ENCODE peak calls at places on chromosomes 11 and 22, in four cellular contexts. P is K562, F is HepG2, N is GM12878. O is an unnamed sample.

GRCh38 chr11:70319694-70320093 is 49.2 kb downstream of the PPFIA1 start:
- DNase-seq in P (no peak), F (no peak), N (no peak), O (no peak)

GRCh38 chr11:71283960-71284359 is 31.6 kb upstream of the SHANK2 start:
- DNase-seq in P (no peak), F (peak; percentile 62), N (no peak), O (no peak)

GRCh38 chr22:47793304-47794101 is 1031.1 kb downstream of the TBC1D22A start:
- DNase-seq in P (no peak), F (no peak), N (no peak), O (no peak)

GRCh38 chr11:65355013-65355775 is 643 bp downstream of the TIGD3 start:
- DNase-seq in P (peak; percentile 76), F (peak; percentile 15), N (no peak), O (peak; percentile 41)

GRCh38 chr11:133787379-133788103 is 57.8 kb downstream of the SPATA19 start:
- DNase-seq in P (peak; percentile 3), F (no peak), N (no peak), O (peak; percentile 59)

GRCh38 chr22:36612458-36612857 is 83.5 kb upstream of the EIF3D start:
- DNase-seq in P (no peak), F (no peak), N (no peak), O (no peak)

GRCh38 chr11:23233075-23233474 is 372.8 kb upstream of the CCDC179 start:
- DNase-seq in P (no peak), F (no peak), N (no peak), O (no peak)

GRCh38 chr11:130157111-130157510 is 2.5 kb upstream of the ST14 start:
- DNase-seq in P (peak; percentile 23), F (no peak), N (no peak), O (no peak)

GRCh38 chr11:94088906-94089305 is 39.7 kb upstream of the PANX1 start:
- DNase-seq in P (no peak), F (no peak), N (no peak), O (no peak)

GRCh38 chr11:108369064-108369463 is 98.3 kb downstream of the C11orf65 start:
- DNase-seq in P (no peak), F (no peak), N (no peak), O (no peak)

GRCh38 chr11:34105957-34106504 is 602 bp downstream of the NAT10 start:
- DNase-seq in P (peak; percentile 52), F (peak; percentile 6), N (no peak), O (no peak)

GRCh38 chr22:17774928-17775675 is 833 bp upstream of the BID start:
- DNase-seq in P (no peak), F (no peak), N (no peak), O (no peak)

GRCh38 chr11:4084406-4084805 is 10.2 kb upstream of the RRM1 start:
- DNase-seq in P (no peak), F (no peak), N (no peak), O (no peak)

DNA sequence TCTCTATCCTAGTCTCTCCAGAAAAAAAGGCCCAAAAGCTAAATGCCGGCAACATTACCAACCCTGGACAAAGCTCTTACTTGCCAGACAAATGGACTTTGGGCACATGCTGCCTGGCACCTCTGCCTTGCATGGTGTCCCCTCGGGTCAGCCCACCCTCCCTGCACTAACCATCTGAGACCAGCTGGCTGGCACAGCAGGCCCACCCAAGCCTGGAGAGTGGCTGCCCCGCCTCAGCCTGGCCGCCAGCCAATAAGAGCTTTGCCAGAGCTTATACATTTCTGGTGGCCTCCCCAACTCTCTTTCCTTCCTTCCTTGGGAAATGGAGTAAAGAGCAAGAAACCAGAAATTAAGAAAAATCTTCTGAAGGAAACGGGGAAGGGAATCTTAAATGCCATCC is 24.4 kb downstream of the MCHR1 start:
- DNase-seq in P (no peak), F (no peak), N (no peak), O (no peak)
- TF ChIP-seq TARDBP in P (no peak), F (no peak), N (no peak), O (no peak)

DNA sequence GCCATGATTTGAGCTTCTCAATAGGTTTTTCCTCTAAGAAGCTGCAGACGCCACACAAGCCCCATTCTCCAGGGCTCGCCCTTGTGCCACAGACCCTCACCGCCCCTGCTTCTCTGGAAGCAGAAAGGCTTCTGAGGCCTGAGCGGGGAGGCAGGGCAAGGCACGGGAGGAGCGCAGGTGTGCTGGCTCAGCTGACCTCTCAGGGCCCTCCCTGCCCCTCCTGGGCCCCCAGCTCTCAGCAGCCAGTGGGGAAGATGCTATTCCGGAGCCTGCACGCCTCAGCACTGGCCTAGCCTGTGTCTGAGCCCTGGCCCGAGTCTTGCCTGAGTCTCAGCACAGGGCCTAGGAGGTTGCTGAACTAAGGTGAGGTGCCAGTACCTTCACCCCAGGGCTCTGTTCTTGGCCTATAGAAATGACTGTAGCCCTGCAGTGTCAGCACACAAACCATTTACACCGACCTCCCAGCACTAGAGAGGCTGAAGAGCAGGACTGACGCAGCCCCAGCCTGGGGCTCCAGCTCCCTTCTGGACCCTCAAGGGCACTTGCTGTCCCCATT is 47.1 kb upstream of the LMO1 start:
- DNase-seq in P (no peak), F (no peak), N (no peak), O (no peak)
- TF ChIP-seq FOXK2 in P (no peak), F (no peak), N (no peak), O (no peak)

GRCh38 chr11:7955191-7955590 is 10.1 kb downstream of the NLRP10 start:
- DNase-seq in P (no peak), F (no peak), N (no peak), O (no peak)
- TF ChIP-seq TARDBP in P (no peak), F (no peak), N (no peak), O (no peak)

GRCh38 chr11:57800444-57801184 is 39.0 kb downstream of the CTNND1 start:
- DNase-seq in P (peak; percentile 73), F (peak; percentile 98), N (peak; percentile 56), O (peak; percentile 65)
- TF ChIP-seq FOXK2 in P (no peak), F (peak; percentile 78), N (no peak), O (no peak)

DNA sequence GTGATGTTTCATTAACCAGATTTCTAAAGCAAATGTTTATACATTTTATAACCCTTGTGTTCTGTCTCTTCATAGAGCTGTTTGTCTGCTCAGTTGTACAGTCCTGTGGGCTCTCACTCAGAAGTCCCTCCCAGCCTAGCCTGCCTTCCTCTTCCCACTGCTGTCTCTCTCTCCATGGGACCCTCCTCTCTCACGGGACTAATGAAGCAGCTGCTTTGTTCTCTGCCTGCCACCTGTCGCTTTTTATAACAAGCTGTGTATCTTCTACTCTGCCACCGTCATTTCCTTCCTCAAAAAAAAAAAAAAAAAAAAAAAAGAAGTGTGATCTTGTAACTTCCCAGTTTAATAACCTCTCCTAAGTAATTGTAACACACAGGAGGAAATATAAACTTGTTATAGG is 92.2 kb upstream of the ALKBH3 start:
- DNase-seq in P (no peak), F (no peak), N (no peak), O (no peak)
- TF ChIP-seq TARDBP in P (no peak), F (no peak), N (no peak), O (no peak)

GRCh38 chr11:17883946-17884345 is 128.9 kb downstream of the SERGEF start:
- DNase-seq in P (no peak), F (no peak), N (no peak), O (no peak)

GRCh38 chr11:17892409-17892808 is 120.4 kb downstream of the SERGEF start:
- DNase-seq in P (no peak), F (no peak), N (no peak), O (no peak)

GRCh38 chr11:17890333-17890732 is 122.5 kb downstream of the SERGEF start:
- DNase-seq in P (no peak), F (no peak), N (no peak), O (no peak)

DNA sequence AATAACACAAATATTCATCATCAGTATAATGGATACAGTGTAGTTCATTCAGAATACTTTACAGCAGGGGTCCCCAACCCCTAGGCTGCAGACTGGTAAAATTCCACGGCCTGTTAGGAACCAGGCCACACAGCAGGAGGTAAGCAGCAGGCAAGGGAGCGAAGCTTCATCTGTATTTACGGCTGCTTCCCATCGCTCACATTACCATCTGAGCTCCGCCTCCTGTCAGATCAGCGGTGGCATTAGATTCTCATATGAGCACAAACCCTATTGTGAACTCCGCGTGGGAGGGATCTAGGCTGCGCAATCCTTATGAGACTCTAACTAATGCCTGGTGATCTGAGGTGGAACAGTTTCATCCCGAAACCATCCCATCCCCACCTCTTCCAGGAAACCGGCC is 125.1 kb downstream of the SERGEF start:
- DNase-seq in P (no peak), F (no peak), N (no peak), O (peak; percentile 14)
- TF ChIP-seq FOXK2 in P (no peak), F (no peak), N (no peak), O (no peak)

O was measured in HEK293T.